ENCODE peak calls at places on chromosomes 1 and 21, in six cellular contexts. G is GM13976; W is NT2/D1; B is esophagus squamous epithelium; A is activated CD4-positive, alpha-beta T cell treated with anti-CD3 and anti-CD28 coated beads, Interleukin-2, amount 10 ng/mL, durations not matched to agents 7 days and 5 days; F is AG09319. Q is an unnamed sample.

GRCh38 chr1:50633465-50633864 is 210.2 kb upstream of the DMRTA2 start:
- DNase-seq in G (no peak), W (no peak), F (no peak), A (no peak), B (no peak), Q (no peak)

GRCh38 chr21:45256912-45257672 is 30.6 kb downstream of the POFUT2 start:
- DNase-seq in A (no peak), W (no peak), G (no peak), B (no peak), F (no peak), Q (no peak)

GRCh38 chr1:8427493-8427892 is 109.6 kb downstream of the SLC45A1 start:
- DNase-seq in G (peak; percentile 82), F (no peak), B (no peak), A (peak; percentile 68), W (no peak), Q (no peak)

GRCh38 chr1:216531308-216532239 is 108.3 kb upstream of the USH2A start:
- DNase-seq in B (no peak), F (peak; percentile 3), G (no peak), A (no peak), W (no peak), Q (no peak)

GRCh38 chr1:165914136-165914798 is 86.9 kb downstream of the UCK2 start:
- DNase-seq in W (peak; percentile 77), B (no peak), G (peak; percentile 77), A (peak; percentile 79), F (peak; percentile 65), Q (peak; percentile 54)

GRCh38 chr21:29585462-29585861 is 286.7 kb downstream of the BACH1 start:
- DNase-seq in A (no peak), F (no peak), W (no peak), B (no peak), G (no peak), Q (no peak)

GRCh38 chr1:200744143-200744542 is 5.5 kb downstream of the CAMSAP2 start:
- DNase-seq in F (no peak), A (no peak), G (no peak), W (no peak), B (no peak), Q (no peak)

GRCh38 chr1:202101182-202101581 is 21.5 kb upstream of the GPR37L1 start:
- DNase-seq in W (no peak), A (no peak), F (no peak), G (no peak), B (no peak), Q (no peak)